ENCODE peak calls at places on chromosomes 6 and 20, in nine cellular contexts. L is pancreas; C is heart right ventricle; P is colonic mucosa; X is tibial artery; F is CD8-positive, alpha-beta T cell; M is substantia nigra; Q is heart left ventricle; S is A549. E is an unnamed sample.
A peak's percentile ranks its signal among the peaks of the same experiment; 100 is the strongest.

GRCh38 chr20:11011653-11012052 is 337.9 kb upstream of the JAG1 start:
- DNase-seq in L (no peak), C (no peak), P (no peak), X (no peak), F (no peak), M (no peak), Q (no peak), S (no peak), E (no peak)

GRCh38 chr6:135586844-135587243 is 89.3 kb upstream of the AHI1 start:
- DNase-seq in L (no peak), C (no peak), P (no peak), X (no peak), F (no peak), M (no peak), Q (no peak), S (no peak), E (no peak)

GRCh38 chr6:128513878-128514277 is 6.5 kb downstream of the PTPRK start:
- DNase-seq in L (no peak), C (no peak), P (no peak), X (no peak), F (no peak), M (no peak), Q (no peak), S (no peak), E (no peak)

GRCh38 chr6:31225735-31226134 is 46.2 kb downstream of the HLA-C start:
- DNase-seq in L (no peak), C (no peak), P (no peak), X (no peak), F (no peak), M (no peak), Q (no peak), S (no peak), E (no peak)

GRCh38 chr20:45951474-45951873 is 17.0 kb downstream of the PCIF1 start:
- DNase-seq in L (no peak), C (no peak), P (no peak), X (no peak), F (no peak), M (no peak), Q (no peak), S (no peak), E (no peak)

GRCh38 chr20:13041574-13042457 is 33.0 kb downstream of the SPTLC3 start:
- DNase-seq in L (no peak), C (no peak), P (no peak), X (no peak), F (no peak), M (no peak), Q (no peak), S (no peak), E (no peak)

GRCh38 chr6:142702501-142703460 is 242.2 kb downstream of the HIVEP2 start:
- DNase-seq in L (peak; percentile 43), C (peak; percentile 13), P (peak; percentile 27), X (peak; percentile 72), F (no peak), M (peak; percentile 69), Q (peak; percentile 48), S (no peak), E (peak; percentile 47)

GRCh38 chr6:15744824-15745402 is 82.1 kb upstream of the DTNBP1 start:
- DNase-seq in L (no peak), C (no peak), P (no peak), X (no peak), F (no peak), M (no peak), Q (no peak), S (no peak), E (no peak)

GRCh38 chr6:118187568-118188164 is 280.6 kb downstream of the SLC35F1 start:
- DNase-seq in L (no peak), C (no peak), P (no peak), X (no peak), F (no peak), M (no peak), Q (no peak), S (no peak), E (no peak)

GRCh38 chr6:110517601-110518280 is 41.3 kb upstream of the SLC22A16 start:
- DNase-seq in L (no peak), C (no peak), P (no peak), X (no peak), F (no peak), M (no peak), Q (no peak), S (no peak), E (no peak)

GRCh38 chr6:110511401-110511800 is 35.0 kb upstream of the SLC22A16 start:
- DNase-seq in L (no peak), C (no peak), P (no peak), X (no peak), F (no peak), M (no peak), Q (no peak), S (no peak), E (no peak)

GRCh38 chr6:110513001-110513400 is 36.6 kb upstream of the SLC22A16 start:
- DNase-seq in L (no peak), C (no peak), P (no peak), X (no peak), F (no peak), M (no peak), Q (no peak), S (no peak), E (no peak)

GRCh38 chr6:110517034-110517433 is 40.6 kb upstream of the SLC22A16 start:
- DNase-seq in L (no peak), C (no peak), P (no peak), X (no peak), F (no peak), M (no peak), Q (no peak), S (no peak), E (no peak)

DNA sequence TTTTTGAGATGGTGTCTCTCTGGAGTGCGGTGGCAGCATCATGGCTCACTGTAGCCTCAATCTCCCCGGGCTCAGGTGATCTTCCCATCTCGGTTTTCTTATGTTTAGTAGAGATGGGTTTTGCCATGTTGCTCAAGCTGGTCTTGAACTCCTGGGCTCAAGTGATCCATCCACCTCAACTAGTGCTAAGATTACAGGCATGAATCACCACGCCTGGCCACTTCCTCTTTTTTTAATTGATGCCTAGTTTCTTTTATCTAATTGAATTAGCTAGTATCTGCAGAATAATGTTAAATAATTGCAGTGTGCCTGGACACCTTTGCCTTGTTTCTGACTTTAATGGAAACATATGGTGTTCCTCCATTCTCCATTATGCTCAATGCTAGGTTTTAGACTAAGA is 38.4 kb upstream of the SLC22A16 start:
- DNase-seq in L (no peak), C (no peak), P (no peak), X (no peak), F (no peak), M (no peak), Q (no peak), S (no peak), E (no peak)
- H3K27ac ChIP-seq in L (no peak overlapping the region), C (no peak overlapping the region), P (no peak overlapping the region), X (no peak overlapping the region), F (no peak overlapping the region), M (no peak overlapping the region), Q (no peak overlapping the region), S (no peak overlapping the region), E (no peak overlapping the region)

GRCh38 chr6:14516947-14517346 is 399.4 kb downstream of the CD83 start:
- DNase-seq in L (no peak), C (no peak), P (no peak), X (no peak), F (no peak), M (no peak), Q (no peak), S (no peak), E (no peak)

GRCh38 chr6:14510038-14510437 is 392.5 kb downstream of the CD83 start:
- DNase-seq in L (no peak), C (no peak), P (no peak), X (no peak), F (no peak), M (no peak), Q (no peak), S (no peak), E (no peak)

GRCh38 chr6:14512246-14512645 is 394.7 kb downstream of the CD83 start:
- DNase-seq in L (no peak), C (no peak), P (no peak), X (no peak), F (no peak), M (no peak), Q (no peak), S (no peak), E (no peak)

GRCh38 chr6:14511192-14511591 is 393.6 kb downstream of the CD83 start:
- DNase-seq in L (no peak), C (no peak), P (no peak), X (no peak), F (no peak), M (no peak), Q (no peak), S (no peak), E (no peak)

DNA sequence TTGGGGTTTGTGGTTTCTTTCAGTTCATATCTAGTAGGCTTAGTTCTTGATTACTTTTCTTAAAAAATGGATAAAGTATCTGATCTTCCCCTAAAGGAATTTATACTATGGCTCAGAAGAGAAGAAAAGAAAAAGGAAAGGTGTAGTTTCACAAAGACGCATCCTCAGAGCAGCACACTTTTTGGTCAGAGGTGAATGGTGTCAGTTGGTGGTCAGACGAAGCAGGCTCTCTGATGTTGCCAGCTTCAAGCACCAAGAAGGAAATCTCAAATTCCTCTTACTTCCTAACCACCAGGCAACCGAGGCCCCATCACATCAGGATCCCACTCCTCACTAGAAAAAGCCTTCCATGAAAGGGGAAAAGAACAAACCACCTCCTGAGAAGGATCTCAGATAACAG is 396.2 kb downstream of the CD83 start:
- DNase-seq in L (no peak), C (no peak), P (no peak), X (no peak), F (no peak), M (no peak), Q (no peak), S (no peak), E (no peak)
- H3K27ac ChIP-seq in L (no peak overlapping the region), C (no peak overlapping the region), P (no peak overlapping the region), X (no peak overlapping the region), F (no peak overlapping the region), M (no peak overlapping the region), Q (no peak overlapping the region), S (no peak overlapping the region), E (no peak overlapping the region)

DNA sequence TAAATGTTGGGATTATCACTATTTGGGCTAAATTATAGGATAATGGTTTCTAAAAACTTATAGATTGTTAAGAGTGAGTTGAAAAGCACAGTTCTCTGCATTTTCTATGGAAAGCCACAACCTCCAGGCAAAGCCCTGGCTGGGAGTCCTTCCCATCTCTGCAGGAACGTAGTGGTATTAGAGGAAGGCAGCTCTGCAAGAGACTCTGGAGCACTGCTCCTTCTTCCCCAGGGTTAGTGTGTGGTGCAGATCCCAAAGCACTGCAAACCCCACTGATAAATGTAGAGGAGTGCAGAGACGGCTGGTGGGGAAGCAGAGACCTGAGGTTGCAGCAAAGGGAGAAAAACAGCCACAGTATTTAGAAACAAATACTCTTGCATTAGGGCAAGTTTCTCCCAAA is 225.3 kb downstream of the TINAG start:
- DNase-seq in L (no peak), C (no peak), P (no peak), X (no peak), F (no peak), M (no peak), Q (no peak), S (no peak), E (no peak)
- H3K27ac ChIP-seq in L (no peak overlapping the region), C (no peak overlapping the region), P (no peak overlapping the region), X (no peak overlapping the region), F (no peak overlapping the region), M (no peak overlapping the region), Q (no peak overlapping the region), S (no peak overlapping the region), E (no peak overlapping the region)

GRCh38 chr20:25061103-25061799 is 3.3 kb upstream of the ACSS1 start:
- DNase-seq in L (peak; percentile 53), C (no peak), P (no peak), X (peak; percentile 37), F (no peak), M (no peak), Q (peak; percentile 1), S (no peak), E (no peak)
- H3K27ac ChIP-seq in L (peak overlapping the region; percentile 68), C (no peak overlapping the region), P (no peak overlapping the region), X (no peak overlapping the region), F (no peak overlapping the region), M (no peak overlapping the region), Q (no peak overlapping the region), S (no peak overlapping the region), E (no peak overlapping the region)